ENCODE peak calls at places on chromosomes 16 and 17, in five cellular contexts. I is stimulated activated CD4-positive, alpha-beta T cell treated with anti-CD3 and anti-CD28 coated beads, Interleukin-1b, Interleukin-23, amount 100 ng/mL, for 1 hour; E is stimulated activated naive CD4-positive, alpha-beta T cell; G is endothelial cell; U is A673. F is an unnamed sample.

GRCh38 chr16:84859681-84860080 is 39.9 kb downstream of the CRISPLD2 start:
- DNase-seq in E (no peak), G (no peak), U (no peak), I (no peak), F (no peak)

GRCh38 chr17:55285340-55286301 is 20.9 kb downstream of the HLF start:
- DNase-seq in G (no peak), I (no peak), U (no peak), E (no peak), F (peak)

GRCh38 chr17:60305141-60305540 is 86.8 kb downstream of the USP32 start:
- DNase-seq in U (peak), E (no peak), G (no peak), I (no peak), F (no peak)

GRCh38 chr16:635573-636205 is 416 bp downstream of the METTL26 start:
- DNase-seq in I (no peak), E (no peak), U (no peak), G (peak), F (peak)

GRCh38 chr17:60600490-60601431 is 768 bp downstream of the PPM1D start:
- DNase-seq in I (peak), G (peak), E (peak), U (peak), F (peak)

GRCh38 chr17:49022391-49022941 is 25.3 kb downstream of the IGF2BP1 start:
- DNase-seq in E (no peak), U (peak), G (peak), I (no peak), F (no peak)

GRCh38 chr17:19382581-19383444 is 4.2 kb downstream of the MFAP4 start:
- DNase-seq in G (no peak), U (no peak), E (no peak), I (no peak), F (no peak)

GRCh38 chr17:49696233-49696761 is 11.5 kb downstream of the SLC35B1 start:
- DNase-seq in G (no peak), U (no peak), I (peak), E (peak), F (no peak)

GRCh38 chr17:17084317-17084835 is 42.1 kb downstream of the MPRIP start:
- DNase-seq in I (no peak), U (no peak), E (no peak), G (no peak), F (peak)

GRCh38 chr17:41782142-41782541 is 4.4 kb downstream of the JUP start:
- DNase-seq in I (no peak), E (no peak), G (no peak), U (no peak), F (peak)

GRCh38 chr17:63843387-63844292 is 1.2 kb upstream of the SMARCD2 start:
- DNase-seq in I (no peak), E (no peak), U (no peak), G (no peak), F (no peak)

GRCh38 chr17:29195465-29196081 is 15.4 kb upstream of the MYO18A start:
- DNase-seq in G (no peak), I (no peak), U (peak), E (no peak), F (peak)

GRCh38 chr17:36862116-36862920 is 75.0 kb upstream of the LHX1 start:
- DNase-seq in G (no peak), U (no peak), E (no peak), I (no peak), F (no peak)

GRCh38 chr16:77955127-77955526 is 67.2 kb upstream of the CLEC3A start:
- DNase-seq in G (no peak), I (no peak), E (no peak), U (no peak), F (no peak)

GRCh38 chr17:12667299-12667958 is 1.7 kb downstream of the MYOCD start:
- DNase-seq in I (no peak), E (no peak), G (peak), U (peak), F (no peak)

GRCh38 chr17:29862951-29863350 is 67.1 kb downstream of the SSH2 start:
- DNase-seq in E (no peak), I (no peak), G (no peak), U (no peak), F (no peak)

GRCh38 chr17:61235821-61236197 is 163.8 kb upstream of the TBX2 start:
- DNase-seq in I (no peak), U (no peak), G (no peak), E (no peak), F (no peak)

GRCh38 chr17:56593073-56593740 is at the start of gene NOG:
- DNase-seq in E (peak), G (peak), I (no peak), U (peak), F (peak)

GRCh38 chr17:9875441-9875840 is 29.6 kb downstream of the RCVRN start:
- DNase-seq in I (no peak), G (no peak), U (no peak), E (no peak), F (no peak)

GRCh38 chr17:73650147-73650546 is 5.9 kb upstream of the SDK2 start:
- DNase-seq in U (no peak), G (no peak), E (no peak), I (no peak), F (no peak)

GRCh38 chr17:36851230-36851629 is 86.0 kb upstream of the LHX1 start:
- DNase-seq in E (no peak), U (no peak), I (no peak), G (no peak), F (no peak)

GRCh38 chr17:40319651-40320550 is 10.9 kb downstream of the RARA start:
- DNase-seq in I (no peak), G (no peak), U (no peak), E (peak), F (no peak)

GRCh38 chr16:67594956-67595355 is 32.6 kb downstream of the CTCF start:
- DNase-seq in I (no peak), E (no peak), U (no peak), G (no peak), F (peak)

GRCh38 chr16:7992616-7993015 is 597.7 kb downstream of the TMEM114 start:
- DNase-seq in E (no peak), I (no peak), U (no peak), G (no peak), F (no peak)

GRCh38 chr17:57861737-57862409 is 12.0 kb upstream of the MRPS23 start:
- DNase-seq in E (no peak), G (no peak), U (no peak), I (no peak), F (peak)

GRCh38 chr16:83954577-83955016 is 1.6 kb downstream of the OSGIN1 start:
- DNase-seq in I (no peak), U (no peak), G (no peak), E (no peak), F (peak)

GRCh38 chr17:44979426-44980273 is 11.5 kb upstream of the C1QL1 start:
- DNase-seq in E (no peak), U (no peak), I (no peak), G (no peak), F (peak)

GRCh38 chr17:58412910-58413630 is 4.3 kb downstream of the RNF43 start:
- DNase-seq in G (no peak), I (no peak), E (no peak), U (no peak), F (no peak)